ENCODE peak calls at places on chromosomes 3 and 15, in four cellular contexts. S, E, Y and T are unnamed samples.

GRCh38 chr15:83786336-83786735 is 132.4 kb downstream of the ADAMTSL3 start:
- DNase-seq in E (no peak), S (no peak), Y (no peak), T (no peak)

GRCh38 chr15:100918690-100919480 is at the start of gene LRRK1:
- DNase-seq in E (peak; percentile 52), Y (peak; percentile 52), S (peak; percentile 64), T (peak; percentile 83)

GRCh38 chr15:98813956-98814355 is 165.6 kb downstream of the IGF1R start:
- DNase-seq in E (no peak), S (no peak), Y (no peak), T (no peak)

GRCh38 chr3:16243706-16244490 is 20.8 kb downstream of the DPH3 start:
- DNase-seq in E (no peak), Y (peak; percentile 47), S (no peak), T (no peak)

GRCh38 chr15:33934396-33934795 is 33.9 kb upstream of the CHRM5 start:
- DNase-seq in E (no peak), Y (no peak), S (no peak), T (no peak)

GRCh38 chr3:4993276-4994143 is 14.3 kb downstream of the BHLHE40 start:
- DNase-seq in E (no peak), S (no peak), Y (no peak), T (no peak)

GRCh38 chr3:147119346-147119745 is 287.0 kb downstream of the ZIC4 start:
- DNase-seq in S (no peak), Y (no peak), E (no peak), T (no peak)

GRCh38 chr3:122255757-122256439 is 69.2 kb upstream of the CSTA start:
- DNase-seq in Y (no peak), E (no peak), S (no peak), T (no peak)

GRCh38 chr3:123750659-123751420 is 133.3 kb downstream of the MYLK start:
- DNase-seq in S (peak; percentile 77), Y (no peak), E (no peak), T (no peak)

GRCh38 chr15:53611145-53611920 is 148.1 kb downstream of the WDR72 start:
- DNase-seq in E (no peak), S (peak; percentile 46), Y (no peak), T (no peak)

GRCh38 chr15:97661796-97662195 is 298.7 kb upstream of the ARRDC4 start:
- DNase-seq in S (no peak), E (no peak), Y (no peak), T (no peak)
- H3K4me1 ChIP-seq in S (no peaks in the 10 kb centered on the region), E (no peaks in the 10 kb centered on the region), Y (no peaks in the 10 kb centered on the region), T (no peaks in the 10 kb centered on the region)

DNA sequence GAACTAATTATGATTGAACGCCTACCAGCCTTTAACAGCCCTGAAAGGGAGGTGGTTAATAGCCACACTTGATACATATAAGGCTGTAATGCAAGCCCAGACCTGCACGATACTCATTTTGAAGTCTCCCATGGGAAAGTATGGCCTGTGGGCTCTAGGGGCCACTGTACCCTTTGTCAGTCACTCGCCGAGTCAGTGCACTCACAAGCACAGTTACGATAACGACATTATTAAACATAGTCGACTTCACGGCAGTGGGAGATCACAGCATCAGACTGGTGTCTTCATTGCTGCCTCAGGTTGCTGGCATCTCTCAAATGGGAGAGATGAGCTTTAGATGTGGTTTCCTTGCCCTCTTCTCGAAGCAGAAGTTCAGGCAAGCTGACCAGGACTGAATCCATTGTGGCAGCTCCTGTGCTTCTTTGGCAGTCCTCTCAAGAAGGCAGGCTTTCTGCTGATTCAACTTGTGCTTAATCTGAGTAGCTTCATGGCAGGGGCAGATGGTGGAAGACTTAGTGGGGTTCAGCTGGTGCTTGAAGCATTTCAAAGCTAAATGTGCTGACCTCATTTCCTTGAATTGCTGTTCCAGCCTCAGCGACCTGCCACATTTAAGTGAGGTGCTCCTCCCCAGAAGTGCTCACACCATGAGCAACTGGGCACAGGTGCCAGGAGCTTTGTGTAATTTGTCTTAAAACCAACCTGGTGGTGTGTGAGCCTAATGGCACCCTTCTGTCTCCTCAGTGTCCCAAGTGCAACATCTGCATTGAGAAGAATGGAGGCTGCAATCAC is 15.8 kb upstream of the P4HTM start:
- DNase-seq in Y (no peak), E (no peak), S (no peak), T (peak; percentile 14)
- H3K4me1 ChIP-seq in Y (no peaks in the 10 kb centered on the region), E (no peaks in the 10 kb centered on the region), S (no peaks in the 10 kb centered on the region), T (no peaks in the 10 kb centered on the region)

GRCh38 chr3:14457481-14457880 is 55.1 kb downstream of the SLC6A6 start:
- DNase-seq in S (no peak), Y (no peak), E (no peak), T (no peak)

GRCh38 chr3:14459384-14459783 is 57.0 kb downstream of the SLC6A6 start:
- DNase-seq in S (no peak), E (no peak), Y (no peak), T (no peak)

GRCh38 chr3:14457999-14458398 is 55.6 kb downstream of the SLC6A6 start:
- DNase-seq in Y (no peak), E (no peak), S (peak; percentile 41), T (no peak)

GRCh38 chr3:14459787-14460186 is 57.4 kb downstream of the SLC6A6 start:
- DNase-seq in S (no peak), Y (no peak), E (no peak), T (no peak)

DNA sequence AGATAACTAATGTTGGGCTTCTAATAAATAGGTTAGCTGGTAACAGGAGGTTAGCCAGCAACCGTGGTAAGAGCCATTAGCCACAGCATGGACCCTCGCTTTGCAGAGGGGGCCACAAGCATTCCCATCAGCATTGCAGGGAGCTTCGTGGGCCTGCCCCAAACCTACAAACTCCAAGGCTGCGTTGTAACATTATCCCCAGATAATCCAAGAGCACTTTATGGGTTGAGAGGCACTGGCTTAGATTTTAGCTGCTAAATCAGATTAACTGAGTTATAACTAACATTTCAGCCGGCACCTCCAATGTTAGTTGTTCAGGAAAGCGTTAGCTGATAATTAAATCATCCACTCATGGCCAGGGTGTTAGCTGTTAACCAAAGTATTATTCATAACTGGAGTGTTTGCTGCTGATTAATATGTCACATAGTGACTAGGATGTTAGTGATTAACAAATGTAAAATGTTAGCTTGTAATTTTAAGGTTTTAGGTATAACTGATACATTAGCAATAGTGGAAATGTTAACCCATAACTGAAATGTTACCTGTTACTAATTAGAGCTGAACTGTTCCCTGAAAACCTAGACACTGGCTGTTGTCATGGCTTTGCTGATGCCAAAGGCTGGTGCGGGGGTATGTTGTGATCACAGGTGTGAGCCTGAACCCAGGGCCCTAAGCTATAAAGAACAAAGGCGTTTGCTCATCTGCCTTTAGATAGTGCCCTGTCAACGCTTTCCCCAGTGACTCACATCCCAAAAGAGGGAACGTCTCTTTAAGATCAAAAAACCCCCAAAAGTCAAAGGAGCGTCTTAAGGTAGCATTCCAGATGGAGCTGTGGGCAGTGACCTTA is 56.3 kb downstream of the SLC6A6 start:
- DNase-seq in S (no peak), Y (no peak), E (no peak), T (no peak)
- H3K4me1 ChIP-seq in S (peaks cover 68% of the 10 kb centered on the region), Y (peaks cover 11% of the 10 kb centered on the region), E (peaks cover 1% of the 10 kb centered on the region), T (no peaks in the 10 kb centered on the region)

DNA sequence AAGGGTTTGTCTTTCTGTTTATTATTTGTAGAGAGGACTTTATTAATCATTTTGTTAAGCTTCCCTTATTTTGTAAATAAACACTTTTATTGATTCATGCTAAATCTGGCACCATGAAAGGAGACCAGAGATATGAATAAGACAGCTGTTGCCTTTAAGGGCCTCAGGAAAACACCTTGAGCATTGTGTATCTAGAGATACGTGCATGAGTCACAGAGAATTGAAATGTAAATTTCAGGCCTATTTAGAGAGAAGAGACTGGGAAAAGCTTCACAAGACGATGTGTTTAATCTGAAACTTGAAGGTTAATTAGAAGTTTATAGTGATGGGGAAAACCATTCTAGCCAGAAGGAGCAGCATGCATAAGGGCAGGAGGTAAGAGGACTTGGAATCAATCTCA is 28.6 kb upstream of the UTS2B start:
- DNase-seq in E (no peak), S (no peak), Y (no peak), T (no peak)
- H3K4me1 ChIP-seq in E (peaks cover 10% of the 10 kb centered on the region), S (peaks cover 19% of the 10 kb centered on the region), Y (peaks cover 21% of the 10 kb centered on the region), T (peaks cover 2% of the 10 kb centered on the region)

GRCh38 chr3:64133991-64134390 is 91.3 kb downstream of the PRICKLE2 start:
- DNase-seq in E (no peak), Y (no peak), S (no peak), T (no peak)
- H3K4me1 ChIP-seq in E (no peaks in the 10 kb centered on the region), Y (peaks cover 12% of the 10 kb centered on the region), S (peaks cover 13% of the 10 kb centered on the region), T (no peaks in the 10 kb centered on the region)

GRCh38 chr15:75232252-75232813 is 25.8 kb upstream of the GOLGA6C start:
- DNase-seq in S (no peak), Y (peak; percentile 15), E (peak; percentile 4), T (no peak)

GRCh38 chr15:75233504-75234190 is 24.5 kb upstream of the GOLGA6C start:
- DNase-seq in S (no peak), Y (no peak), E (peak; percentile 2), T (peak; percentile 64)

GRCh38 chr15:75232826-75233503 is 25.2 kb upstream of the GOLGA6C start:
- DNase-seq in Y (no peak), S (no peak), E (peak; percentile 4), T (no peak)

GRCh38 chr15:75230524-75231371 is 27.4 kb upstream of the GOLGA6C start:
- DNase-seq in Y (no peak), S (no peak), E (peak; percentile 5), T (no peak)

DNA sequence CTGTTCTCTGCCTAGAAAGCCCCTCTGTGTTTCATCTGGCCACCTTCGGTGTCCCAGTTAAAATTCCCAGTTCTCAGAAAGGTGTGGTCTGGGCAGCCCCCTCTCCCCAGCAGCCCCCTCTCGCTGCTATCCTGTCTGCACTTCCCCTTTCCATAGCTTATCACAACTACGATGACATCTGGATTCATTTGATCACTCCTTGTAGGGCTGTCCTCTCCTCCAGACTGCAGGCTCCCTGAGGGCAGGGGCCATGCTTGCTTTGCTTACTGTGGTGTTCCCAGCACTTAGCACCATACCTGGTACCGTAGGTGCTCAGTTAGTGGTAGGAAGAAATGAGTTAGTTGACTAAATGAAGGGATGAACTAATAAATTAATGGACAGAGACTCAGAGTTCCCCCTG is 26.3 kb upstream of the GOLGA6C start:
- DNase-seq in S (no peak), E (peak; percentile 0), Y (no peak), T (no peak)
- H3K4me1 ChIP-seq in S (peaks cover 4% of the 10 kb centered on the region), E (no peaks in the 10 kb centered on the region), Y (peaks cover 3% of the 10 kb centered on the region), T (no peaks in the 10 kb centered on the region)

GRCh38 chr3:14434105-14434504 is 31.7 kb downstream of the SLC6A6 start:
- DNase-seq in S (no peak), E (no peak), Y (no peak), T (no peak)
- H3K4me1 ChIP-seq in S (peaks cover 95% of the 10 kb centered on the region), E (peaks cover 32% of the 10 kb centered on the region), Y (peaks cover 32% of the 10 kb centered on the region), T (no peaks in the 10 kb centered on the region)

GRCh38 chr3:129559565-129560079 is 16.6 kb downstream of the H1-8 start:
- DNase-seq in S (no peak), E (no peak), Y (no peak), T (no peak)
- H3K4me1 ChIP-seq in S (peaks cover 43% of the 10 kb centered on the region), E (peaks cover 10% of the 10 kb centered on the region), Y (peaks cover 55% of the 10 kb centered on the region), T (no peaks in the 10 kb centered on the region)